ENCODE peak calls at places on chromosomes 4 and X, in eight cellular contexts. M is epithelial cell of esophagus; Y is colonic mucosa; N is non-pigmented ciliary epithelial cell; C is astrocyte of the cerebellum; V is epithelial cell of prostate; Z is adipocyte; W is activated CD4-positive, alpha-beta T cell treated with anti-CD3 and anti-CD28 coated beads, Interleukin-2, amount 50 U/mL, for 48 hours. H is an unnamed sample.

GRCh38 chrX:45807572-45808425 is 607.1 kb upstream of the DIPK2B start:
- DNase-seq in M (peak), Y (no peak), N (no peak), C (peak), V (no peak), Z (peak), W (no peak), H (no peak)

GRCh38 chr4:148016063-148016637 is 284.3 kb downstream of the ARHGAP10 start:
- DNase-seq in M (no peak), Y (no peak), N (no peak), C (no peak), V (no peak), Z (no peak), W (no peak), H (no peak)

GRCh38 chrX:27591938-27592337 is 1.8 kb downstream of the DCAF8L2 start:
- DNase-seq in M (no peak), Y (no peak), N (no peak), C (no peak), V (no peak), Z (no peak), W (no peak), H (no peak)

GRCh38 chrX:145002776-145003175 is 244.5 kb upstream of the SPANXN1 start:
- DNase-seq in M (no peak), Y (no peak), N (no peak), C (no peak), V (no peak), Z (no peak), W (no peak), H (no peak)

GRCh38 chr4:82787342-82787741 is 11.3 kb downstream of the SCD5 start:
- DNase-seq in M (peak), Y (no peak), N (no peak), C (no peak), V (peak), Z (no peak), W (no peak), H (no peak)

GRCh38 chrX:47648376-47648775 is 2.0 kb downstream of the ELK1 start:
- DNase-seq in M (no peak), Y (no peak), N (no peak), C (no peak), V (no peak), Z (no peak), W (no peak), H (no peak)

GRCh38 chr4:118270492-118270891 is 82.3 kb downstream of the PRSS12 start:
- DNase-seq in M (peak), Y (no peak), N (no peak), C (peak), V (no peak), Z (peak), W (no peak), H (no peak)

GRCh38 chr4:25847329-25847728 is 15.5 kb downstream of the SEL1L3 start:
- DNase-seq in M (no peak), Y (no peak), N (peak), C (no peak), V (no peak), Z (no peak), W (no peak), H (no peak)

GRCh38 chr4:48375651-48376291 is 34.4 kb downstream of the SLAIN2 start:
- DNase-seq in M (peak), Y (peak), N (no peak), C (peak), V (peak), Z (peak), W (no peak), H (no peak)

GRCh38 chr4:76195326-76195725 is 18.3 kb downstream of the SCARB2 start:
- DNase-seq in M (peak), Y (no peak), N (no peak), C (peak), V (no peak), Z (no peak), W (no peak), H (no peak)

GRCh38 chr4:96913437-96914075 is 1073.7 kb downstream of the PDHA2 start:
- DNase-seq in M (peak), Y (no peak), N (peak), C (peak), V (no peak), Z (no peak), W (no peak), H (no peak)

GRCh38 chrX:120457766-120458180 is 11.3 kb downstream of the LAMP2 start:
- DNase-seq in M (peak), Y (no peak), N (peak), C (peak), V (peak), Z (peak), W (no peak), H (no peak)

GRCh38 chr4:87251104-87251503 is 30.7 kb upstream of the KLHL8 start:
- DNase-seq in M (no peak), Y (no peak), N (no peak), C (no peak), V (no peak), Z (no peak), W (no peak), H (no peak)

GRCh38 chr4:3736806-3737205 is 29.4 kb upstream of the ADRA2C start:
- DNase-seq in M (no peak), Y (no peak), N (no peak), C (no peak), V (no peak), Z (no peak), W (no peak), H (no peak)

GRCh38 chrX:13927175-13927574 is 102.5 kb downstream of the GEMIN8 start:
- DNase-seq in M (no peak), Y (no peak), N (no peak), C (no peak), V (no peak), Z (no peak), W (no peak), H (no peak)

GRCh38 chr4:34720563-34720962 is 1523.8 kb downstream of the ARAP2 start:
- DNase-seq in M (peak), Y (no peak), N (no peak), C (peak), V (no peak), Z (peak), W (no peak), H (no peak)

GRCh38 chrX:140664939-140665338 is 44.6 kb upstream of the LINC00632 start:
- DNase-seq in M (peak), Y (no peak), N (no peak), C (peak), V (no peak), Z (peak), W (no peak), H (no peak)

GRCh38 chr4:40685300-40685699 is 55.6 kb upstream of the RBM47 start:
- DNase-seq in M (peak), Y (no peak), N (peak), C (peak), V (no peak), Z (peak), W (no peak), H (no peak)

GRCh38 chr4:38243385-38244053 is 283.3 kb downstream of the PTTG2 start:
- DNase-seq in M (no peak), Y (no peak), N (no peak), C (no peak), V (no peak), Z (no peak), W (no peak), H (no peak)

GRCh38 chrX:41761169-41761568 is 37.2 kb downstream of the GPR82 start:
- DNase-seq in M (no peak), Y (no peak), N (no peak), C (no peak), V (no peak), Z (no peak), W (no peak), H (no peak)

GRCh38 chrX:97131886-97132285 is 248.2 kb downstream of the RPA4 start:
- DNase-seq in M (no peak), Y (no peak), N (no peak), C (no peak), V (no peak), Z (no peak), W (no peak), H (no peak)

GRCh38 chrX:138756234-138756633 is 44.7 kb upstream of the FGF13 start:
- DNase-seq in M (peak), Y (peak), N (no peak), C (peak), V (no peak), Z (no peak), W (no peak), H (no peak)

GRCh38 chr4:92634891-92635290 is 331.1 kb downstream of the GRID2 start:
- DNase-seq in M (no peak), Y (no peak), N (no peak), C (no peak), V (no peak), Z (no peak), W (no peak), H (no peak)

GRCh38 chr4:2799971-2800690 is 7.2 kb downstream of the SH3BP2 start:
- DNase-seq in M (peak), Y (peak), N (no peak), C (no peak), V (no peak), Z (no peak), W (no peak), H (peak)

GRCh38 chr4:150562751-150563150 is 19.2 kb upstream of the MAB21L2 start:
- DNase-seq in M (no peak), Y (no peak), N (no peak), C (no peak), V (no peak), Z (no peak), W (no peak), H (no peak)

GRCh38 chr4:10875144-10875799 is 190.7 kb upstream of the CLNK start:
- DNase-seq in M (no peak), Y (no peak), N (no peak), C (no peak), V (no peak), Z (no peak), W (no peak), H (no peak)

GRCh38 chr4:16818005-16818404 is 80.4 kb downstream of the LDB2 start:
- DNase-seq in M (no peak), Y (no peak), N (no peak), C (no peak), V (no peak), Z (no peak), W (no peak), H (no peak)

GRCh38 chrX:133926099-133926498 is 59.3 kb downstream of the GPC3 start:
- DNase-seq in M (no peak), Y (no peak), N (no peak), C (no peak), V (no peak), Z (no peak), W (no peak), H (no peak)

GRCh38 chr4:8293131-8293975 is 23.8 kb downstream of the HTRA3 start:
- DNase-seq in M (no peak), Y (no peak), N (no peak), C (no peak), V (no peak), Z (no peak), W (no peak), H (peak)